ENCODE peak calls at places on chromosomes 13 and 19, in nine cellular contexts. One of them, this sample, is unnamed.

GRCh38 chr19:18280247-18281081 is 958 bp downstream of the JUND start:
- DNase-seq in GM23248: peak
- DNase-seq in GM23338: peak
- DNase-seq in PC-3: peak
- DNase-seq in hepatocyte: peak
- DNase-seq in OCI-LY7: peak
- DNase-seq in MM.1S: peak
- DNase-seq in SK-N-SH: peak
- DNase-seq in HCT116: no peak
- DNase-seq in this sample: peak

GRCh38 chr19:56222901-56223300 is 20.8 kb downstream of the ZSCAN5C start:
- DNase-seq in GM23248: no peak
- DNase-seq in GM23338: no peak
- DNase-seq in PC-3: no peak
- DNase-seq in hepatocyte: no peak
- DNase-seq in OCI-LY7: no peak
- DNase-seq in MM.1S: no peak
- DNase-seq in SK-N-SH: no peak
- DNase-seq in HCT116: no peak
- DNase-seq in this sample: no peak

GRCh38 chr13:90947976-90948375 is 399.5 kb upstream of the MIR17HG start:
- DNase-seq in GM23248: no peak
- DNase-seq in GM23338: no peak
- DNase-seq in PC-3: peak
- DNase-seq in hepatocyte: no peak
- DNase-seq in OCI-LY7: no peak
- DNase-seq in MM.1S: no peak
- DNase-seq in SK-N-SH: no peak
- DNase-seq in HCT116: no peak
- DNase-seq in this sample: no peak

GRCh38 chr13:86052141-86052540 is 252.9 kb upstream of the SLITRK6 start:
- DNase-seq in GM23248: no peak
- DNase-seq in GM23338: no peak
- DNase-seq in PC-3: no peak
- DNase-seq in hepatocyte: no peak
- DNase-seq in OCI-LY7: no peak
- DNase-seq in MM.1S: no peak
- DNase-seq in SK-N-SH: no peak
- DNase-seq in HCT116: no peak
- DNase-seq in this sample: no peak

GRCh38 chr19:29904017-29904416 is 38.0 kb upstream of the URI1 start:
- DNase-seq in GM23248: no peak
- DNase-seq in GM23338: no peak
- DNase-seq in PC-3: no peak
- DNase-seq in hepatocyte: no peak
- DNase-seq in OCI-LY7: no peak
- DNase-seq in MM.1S: no peak
- DNase-seq in SK-N-SH: no peak
- DNase-seq in HCT116: no peak
- DNase-seq in this sample: no peak

GRCh38 chr19:2126879-2127518 is 24.4 kb downstream of the AP3D1 start:
- DNase-seq in GM23248: no peak
- DNase-seq in GM23338: no peak
- DNase-seq in PC-3: no peak
- DNase-seq in hepatocyte: no peak
- DNase-seq in OCI-LY7: no peak
- DNase-seq in MM.1S: no peak
- DNase-seq in SK-N-SH: no peak
- DNase-seq in HCT116: no peak
- DNase-seq in this sample: no peak

GRCh38 chr13:44843403-44843802 is 145.9 kb downstream of the NUFIP1 start:
- DNase-seq in GM23248: peak
- DNase-seq in GM23338: no peak
- DNase-seq in PC-3: no peak
- DNase-seq in hepatocyte: no peak
- DNase-seq in OCI-LY7: no peak
- DNase-seq in MM.1S: no peak
- DNase-seq in SK-N-SH: no peak
- DNase-seq in HCT116: no peak
- DNase-seq in this sample: no peak

GRCh38 chr13:59842507-59842906 is 321.2 kb downstream of the DIAPH3 start:
- DNase-seq in GM23248: no peak
- DNase-seq in GM23338: no peak
- DNase-seq in PC-3: peak
- DNase-seq in hepatocyte: no peak
- DNase-seq in OCI-LY7: no peak
- DNase-seq in MM.1S: no peak
- DNase-seq in SK-N-SH: no peak
- DNase-seq in HCT116: no peak
- DNase-seq in this sample: no peak

GRCh38 chr19:30780032-30780431 is 407.8 kb downstream of the ZNF536 start:
- DNase-seq in GM23248: no peak
- DNase-seq in GM23338: no peak
- DNase-seq in PC-3: no peak
- DNase-seq in hepatocyte: peak
- DNase-seq in OCI-LY7: no peak
- DNase-seq in MM.1S: no peak
- DNase-seq in SK-N-SH: no peak
- DNase-seq in HCT116: no peak
- DNase-seq in this sample: no peak

DNA sequence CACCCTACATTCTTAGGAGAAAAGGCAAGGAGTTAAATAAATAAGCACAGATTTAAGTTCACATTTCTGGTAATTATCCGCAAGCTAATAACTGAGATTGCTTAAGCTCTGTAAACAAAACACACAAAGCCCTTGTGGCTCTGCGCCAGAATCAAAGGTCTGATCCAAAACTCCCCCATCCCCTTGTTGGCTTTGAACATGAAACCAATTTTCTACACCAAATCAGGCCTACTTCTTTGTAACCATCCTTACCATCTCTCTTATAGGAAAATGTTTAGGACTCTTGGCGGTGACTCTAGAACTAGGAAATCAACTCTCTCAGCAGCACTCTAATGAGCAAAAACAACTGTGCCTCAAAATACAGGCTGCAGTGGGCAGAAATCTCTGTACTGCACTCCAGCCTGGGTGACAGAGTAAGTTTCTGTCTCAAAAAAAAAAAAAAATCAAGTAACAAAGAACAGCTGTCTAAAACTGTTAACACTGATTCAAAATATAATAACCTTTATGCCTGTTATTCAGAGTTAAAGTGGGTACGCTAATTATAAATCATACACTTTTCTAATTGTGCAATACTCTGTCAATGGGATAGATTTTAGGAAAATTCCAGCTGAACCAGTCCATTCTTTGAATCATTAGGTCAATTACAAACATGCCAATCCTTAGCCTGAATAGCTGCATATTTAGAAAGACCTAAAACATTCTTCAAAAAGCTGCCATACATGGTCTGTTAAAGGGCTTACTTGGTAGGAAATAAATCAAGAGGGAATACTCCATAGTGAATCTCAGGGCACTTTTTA is 25.7 kb downstream of the ABCC4 start:
- DNase-seq in GM23248: no peak
- DNase-seq in GM23338: no peak
- DNase-seq in PC-3: peak
- DNase-seq in hepatocyte: peak
- DNase-seq in OCI-LY7: no peak
- DNase-seq in MM.1S: no peak
- DNase-seq in SK-N-SH: no peak
- DNase-seq in HCT116: no peak
- DNase-seq in this sample: no peak
- TF ChIP-seq EZH2phosphoT487 in GM23248: no peak
- TF ChIP-seq EZH2phosphoT487 in GM23338: no peak
- TF ChIP-seq EZH2phosphoT487 in PC-3: no peak
- TF ChIP-seq EZH2phosphoT487 in hepatocyte: no peak
- TF ChIP-seq EZH2phosphoT487 in OCI-LY7: no peak
- TF ChIP-seq EZH2phosphoT487 in MM.1S: no peak
- TF ChIP-seq EZH2phosphoT487 in SK-N-SH: no peak
- TF ChIP-seq EZH2phosphoT487 in HCT116: no peak
- TF ChIP-seq EZH2phosphoT487 in this sample: no peak

DNA sequence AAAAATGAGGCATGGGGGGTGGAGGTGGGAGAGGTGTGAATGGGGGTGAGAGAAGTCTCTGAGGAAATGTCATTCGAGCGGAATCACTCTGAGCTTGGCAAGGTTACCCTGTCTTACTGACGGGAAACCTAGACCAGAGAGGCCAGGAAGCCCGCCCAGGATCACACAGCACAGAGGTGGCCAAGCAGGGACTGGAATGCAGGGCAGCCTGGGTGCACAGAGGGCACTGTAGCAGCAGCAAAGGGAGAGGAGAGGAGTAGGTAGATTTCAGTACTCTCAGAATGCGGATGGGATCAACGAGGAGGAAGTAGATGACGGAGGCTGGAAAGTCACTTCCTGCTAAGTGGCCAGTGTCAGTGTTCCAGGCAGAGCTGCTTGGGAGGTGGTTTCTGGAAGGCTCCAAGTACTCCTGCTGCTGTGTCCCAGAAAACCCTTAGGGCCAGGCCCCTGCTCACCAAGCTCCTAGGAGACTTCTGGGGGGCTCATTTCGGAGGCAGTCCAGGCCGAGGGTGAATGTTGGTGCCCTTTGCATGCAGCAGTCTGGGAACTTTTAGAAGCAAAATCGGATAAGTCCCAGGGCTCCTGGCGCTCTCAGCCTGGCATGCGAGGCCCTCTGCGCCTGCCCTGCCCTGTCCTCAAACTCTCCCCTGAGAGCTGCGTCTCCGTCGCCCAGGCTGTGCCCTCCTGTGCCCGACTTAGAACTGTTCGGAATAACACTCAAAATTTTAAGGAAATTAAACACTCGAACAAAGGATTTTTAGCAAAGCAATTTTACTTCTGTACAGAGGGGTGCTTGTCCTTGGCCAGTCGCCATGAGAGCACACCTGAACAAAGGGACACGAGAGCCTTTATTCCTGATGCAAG is 33.5 kb downstream of the DNM2 start:
- DNase-seq in GM23248: no peak
- DNase-seq in GM23338: peak
- DNase-seq in PC-3: no peak
- DNase-seq in hepatocyte: no peak
- DNase-seq in OCI-LY7: no peak
- DNase-seq in MM.1S: no peak
- DNase-seq in SK-N-SH: no peak
- DNase-seq in HCT116: no peak
- DNase-seq in this sample: no peak
- TF ChIP-seq EZH2phosphoT487 in GM23248: no peak
- TF ChIP-seq EZH2phosphoT487 in GM23338: no peak
- TF ChIP-seq EZH2phosphoT487 in PC-3: no peak
- TF ChIP-seq EZH2phosphoT487 in hepatocyte: no peak
- TF ChIP-seq EZH2phosphoT487 in OCI-LY7: no peak
- TF ChIP-seq EZH2phosphoT487 in MM.1S: no peak
- TF ChIP-seq EZH2phosphoT487 in SK-N-SH: no peak
- TF ChIP-seq EZH2phosphoT487 in HCT116: no peak
- TF ChIP-seq EZH2phosphoT487 in this sample: no peak

GRCh38 chr19:55166530-55167268 is at the start of gene DNAAF3:
- DNase-seq in GM23248: peak
- DNase-seq in GM23338: peak
- DNase-seq in PC-3: peak
- DNase-seq in hepatocyte: peak
- DNase-seq in OCI-LY7: peak
- DNase-seq in MM.1S: peak
- DNase-seq in SK-N-SH: peak
- DNase-seq in HCT116: peak
- DNase-seq in this sample: peak
- TF ChIP-seq EZH2phosphoT487 in GM23248: no peak
- TF ChIP-seq EZH2phosphoT487 in GM23338: no peak
- TF ChIP-seq EZH2phosphoT487 in PC-3: no peak
- TF ChIP-seq EZH2phosphoT487 in hepatocyte: no peak
- TF ChIP-seq EZH2phosphoT487 in OCI-LY7: no peak
- TF ChIP-seq EZH2phosphoT487 in MM.1S: no peak
- TF ChIP-seq EZH2phosphoT487 in SK-N-SH: no peak
- TF ChIP-seq EZH2phosphoT487 in HCT116: no peak
- TF ChIP-seq EZH2phosphoT487 in this sample: no peak

GRCh38 chr19:51691122-51692064 is 1.7 kb upstream of the SPACA6 start:
- DNase-seq in GM23248: peak
- DNase-seq in GM23338: peak
- DNase-seq in PC-3: no peak
- DNase-seq in hepatocyte: peak
- DNase-seq in OCI-LY7: no peak
- DNase-seq in MM.1S: no peak
- DNase-seq in SK-N-SH: peak
- DNase-seq in HCT116: no peak
- DNase-seq in this sample: peak

GRCh38 chr19:51688665-51689571 is 4.2 kb upstream of the SPACA6 start:
- DNase-seq in GM23248: peak
- DNase-seq in GM23338: peak
- DNase-seq in PC-3: peak
- DNase-seq in hepatocyte: peak
- DNase-seq in OCI-LY7: no peak
- DNase-seq in MM.1S: no peak
- DNase-seq in SK-N-SH: peak
- DNase-seq in HCT116: peak
- DNase-seq in this sample: peak

GRCh38 chr19:51692065-51692915 is 840 bp upstream of the SPACA6 start:
- DNase-seq in GM23248: no peak
- DNase-seq in GM23338: no peak
- DNase-seq in PC-3: no peak
- DNase-seq in hepatocyte: no peak
- DNase-seq in OCI-LY7: no peak
- DNase-seq in MM.1S: no peak
- DNase-seq in SK-N-SH: peak
- DNase-seq in HCT116: no peak
- DNase-seq in this sample: no peak

GRCh38 chr19:51689751-51690358 is 3.3 kb upstream of the SPACA6 start:
- DNase-seq in GM23248: peak
- DNase-seq in GM23338: peak
- DNase-seq in PC-3: no peak
- DNase-seq in hepatocyte: peak
- DNase-seq in OCI-LY7: no peak
- DNase-seq in MM.1S: no peak
- DNase-seq in SK-N-SH: peak
- DNase-seq in HCT116: no peak
- DNase-seq in this sample: peak

DNA sequence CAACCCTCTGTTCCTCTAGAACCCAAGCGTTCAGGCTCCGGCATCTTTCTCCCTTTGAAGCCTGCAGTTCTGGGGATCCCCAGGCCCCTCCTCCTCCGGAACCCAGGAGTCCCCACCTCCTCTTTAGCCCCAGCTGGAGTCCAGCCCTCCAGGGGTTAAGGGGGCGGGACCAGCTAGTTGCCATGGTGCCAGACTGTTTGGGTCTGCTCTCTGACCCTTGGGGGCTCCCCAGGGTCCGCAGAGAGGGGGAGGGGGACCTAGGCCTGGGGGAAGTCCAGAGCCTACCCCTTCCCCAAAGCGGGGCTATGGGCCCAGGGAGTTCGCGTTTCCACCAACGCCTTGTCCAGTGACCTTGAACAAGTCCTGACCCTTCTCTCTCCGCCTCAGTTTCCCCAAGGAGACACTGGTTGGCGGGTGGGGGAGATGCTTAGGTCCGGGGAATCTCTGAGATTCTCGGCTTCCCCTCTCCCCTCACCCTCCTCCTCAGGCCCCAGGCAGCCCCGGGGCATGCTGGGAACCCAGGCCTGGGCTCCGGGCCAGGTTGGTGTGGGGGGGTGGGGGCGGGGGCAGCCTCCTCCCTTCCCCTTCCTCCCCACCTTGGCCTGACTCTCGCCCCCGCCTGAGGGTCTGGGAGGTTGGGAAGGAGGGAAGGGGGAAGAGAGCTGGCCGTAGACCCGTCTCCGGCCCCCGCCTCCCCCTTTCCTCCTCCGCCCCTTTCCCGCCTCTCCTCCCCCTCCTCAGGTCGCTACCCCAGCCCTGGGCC is 2.6 kb upstream of the SPACA6 start:
- DNase-seq in GM23248: peak
- DNase-seq in GM23338: peak
- DNase-seq in PC-3: peak
- DNase-seq in hepatocyte: peak
- DNase-seq in OCI-LY7: peak
- DNase-seq in MM.1S: no peak
- DNase-seq in SK-N-SH: peak
- DNase-seq in HCT116: no peak
- DNase-seq in this sample: peak
- TF ChIP-seq EZH2phosphoT487 in GM23248: no peak
- TF ChIP-seq EZH2phosphoT487 in GM23338: no peak
- TF ChIP-seq EZH2phosphoT487 in PC-3: no peak
- TF ChIP-seq EZH2phosphoT487 in hepatocyte: no peak
- TF ChIP-seq EZH2phosphoT487 in OCI-LY7: no peak
- TF ChIP-seq EZH2phosphoT487 in MM.1S: no peak
- TF ChIP-seq EZH2phosphoT487 in SK-N-SH: no peak
- TF ChIP-seq EZH2phosphoT487 in HCT116: no peak
- TF ChIP-seq EZH2phosphoT487 in this sample: no peak